ENCODE peak calls at places on chromosome 10, in four cellular contexts. X is GM12878, R is A549, D is HepG2. G is an unnamed sample.

GRCh38 chr10:62594093-62594520 is 210.4 kb upstream of the ADO start:
- DNase-seq in X (peak), R (peak), D (peak), G (peak)

GRCh38 chr10:77533156-77533886 is 104.3 kb downstream of the KCNMA1 start:
- DNase-seq in X (no peak), R (peak), D (no peak), G (no peak)

GRCh38 chr10:81248846-81249245 is 626.1 kb upstream of the NRG3 start:
- DNase-seq in X (no peak), R (no peak), D (no peak), G (no peak)

GRCh38 chr10:5040781-5041470 is 37.3 kb upstream of the AKR1C2 start:
- DNase-seq in X (no peak), R (no peak), D (peak), G (no peak)

GRCh38 chr10:2619472-2619871 is 447.9 kb upstream of the PFKP start:
- DNase-seq in X (no peak), R (peak), D (peak), G (peak)

GRCh38 chr10:115827180-115827579 is 445.8 kb downstream of the GFRA1 start:
- DNase-seq in X (no peak), R (no peak), D (no peak), G (no peak)

GRCh38 chr10:43230101-43230908 is 36.6 kb downstream of the RASGEF1A start:
- DNase-seq in X (no peak), R (no peak), D (no peak), G (no peak)

GRCh38 chr10:98242823-98243222 is 25.2 kb downstream of the LOXL4 start:
- DNase-seq in X (no peak), R (no peak), D (no peak), G (no peak)

GRCh38 chr10:42975005-42975493 is 101.8 kb upstream of the RET start:
- DNase-seq in X (no peak), R (no peak), D (no peak), G (no peak)

GRCh38 chr10:131735577-131735976 is 165.2 kb upstream of the PPP2R2D start:
- DNase-seq in X (no peak), R (no peak), D (no peak), G (no peak)

GRCh38 chr10:21495002-21495685 is 30.3 kb downstream of the SKIDA1 start:
- DNase-seq in X (no peak), R (no peak), D (peak), G (no peak)

GRCh38 chr10:3484306-3485187 is 300.5 kb downstream of the KLF6 start:
- DNase-seq in X (peak), R (no peak), D (no peak), G (no peak)

GRCh38 chr10:94938383-94938782 is at the start of gene CYP2C9:
- DNase-seq in X (no peak), R (no peak), D (peak), G (no peak)
- TF ChIP-seq CHD4 in X (no peak), R (no peak), D (no peak), G (no peak)

GRCh38 chr10:99304857-99305220 is 24.3 kb upstream of the CNNM1 start:
- DNase-seq in X (no peak), R (no peak), D (no peak), G (no peak)

DNA sequence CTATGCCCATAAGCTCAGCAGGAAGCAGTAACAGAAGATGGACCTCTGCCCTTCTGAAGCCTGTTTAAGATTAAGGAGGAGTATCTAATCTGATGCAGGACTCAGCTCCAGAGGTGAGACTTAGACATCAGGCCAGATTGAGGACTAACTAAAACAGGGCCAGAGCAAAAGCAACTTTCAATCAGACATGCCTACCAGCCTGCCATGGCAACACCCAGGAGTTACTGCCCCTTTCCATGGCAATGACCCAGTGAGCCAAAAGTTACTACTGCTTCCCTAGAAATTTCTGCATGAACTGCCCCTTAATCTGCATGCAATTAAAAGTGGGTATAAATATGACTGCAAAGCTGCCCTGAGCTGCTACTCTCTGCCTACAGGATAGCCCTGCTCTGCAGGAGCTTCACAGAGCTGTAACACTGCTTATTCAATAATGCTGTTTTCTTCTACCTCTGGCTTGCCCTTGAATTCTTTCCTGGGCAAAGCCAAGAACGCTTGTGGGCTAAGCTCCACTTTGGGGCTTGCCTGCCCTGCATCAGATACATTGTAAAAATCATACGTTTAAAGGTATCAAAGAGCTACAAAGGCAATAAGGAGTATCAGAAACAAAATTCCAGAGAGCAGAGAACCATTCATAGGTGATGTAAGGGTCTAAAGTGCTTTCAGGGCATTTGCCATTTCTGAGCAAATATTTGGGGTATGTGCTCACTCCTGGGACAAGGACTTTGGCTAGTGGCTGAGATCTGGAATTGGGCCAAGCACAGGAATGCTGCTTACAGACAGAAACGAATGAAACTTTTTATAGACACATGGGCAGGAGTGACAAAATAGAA is 24.9 kb upstream of the CNNM1 start:
- DNase-seq in X (no peak), R (no peak), D (peak), G (no peak)
- TF ChIP-seq RFX5 in X (no peak), R (no peak), D (no peak), G (no peak)

GRCh38 chr10:100579691-100580090 is 43.9 kb downstream of the HIF1AN start:
- DNase-seq in X (no peak), R (no peak), D (no peak), G (no peak)
- TF ChIP-seq CHD4 in X (no peak), R (no peak), D (no peak), G (no peak)

GRCh38 chr10:6250745-6251144 is 48.0 kb downstream of the PFKFB3 start:
- DNase-seq in X (no peak), R (no peak), D (no peak), G (no peak)

GRCh38 chr10:6254200-6254599 is 51.5 kb downstream of the PFKFB3 start:
- DNase-seq in X (no peak), R (no peak), D (no peak), G (no peak)

GRCh38 chr10:6259153-6259552 is 56.4 kb downstream of the PFKFB3 start:
- DNase-seq in X (no peak), R (no peak), D (no peak), G (no peak)

GRCh38 chr10:6256439-6256838 is 53.7 kb downstream of the PFKFB3 start:
- DNase-seq in X (no peak), R (no peak), D (no peak), G (no peak)

DNA sequence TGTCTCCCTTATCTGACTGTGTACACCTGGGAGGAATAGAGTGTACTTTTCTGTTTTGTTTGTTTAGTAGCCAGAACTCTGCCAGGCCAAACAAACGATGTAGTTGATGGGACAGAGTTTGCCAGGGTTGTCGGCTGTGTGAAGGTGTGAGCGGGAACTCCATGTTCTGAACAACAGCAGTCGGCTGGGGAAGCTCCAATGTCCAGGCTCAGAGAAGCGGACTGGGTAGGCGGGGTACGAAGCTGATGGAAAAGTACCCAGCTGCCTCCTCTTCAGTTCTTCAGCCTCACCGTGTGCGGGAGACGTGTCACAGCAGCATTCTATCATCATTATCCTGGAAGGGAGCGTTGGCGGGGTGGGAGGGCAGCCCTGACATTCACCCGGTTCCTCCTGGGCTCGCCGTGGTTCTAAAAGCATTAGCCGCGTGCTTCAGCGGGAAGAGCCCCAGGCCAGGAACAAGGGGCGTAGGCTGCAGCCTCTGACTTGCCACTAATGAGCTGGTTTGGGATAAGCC is 52.9 kb downstream of the PFKFB3 start:
- DNase-seq in X (no peak), R (no peak), D (no peak), G (no peak)
- TF ChIP-seq RFX5 in X (no peak), R (no peak), D (no peak), G (no peak)

GRCh38 chr10:101897633-101898032 is 54.0 kb upstream of the KCNIP2 start:
- DNase-seq in X (no peak), R (no peak), D (no peak), G (no peak)
- TF ChIP-seq CHD4 in X (no peak), R (no peak), D (no peak), G (no peak)

DNA sequence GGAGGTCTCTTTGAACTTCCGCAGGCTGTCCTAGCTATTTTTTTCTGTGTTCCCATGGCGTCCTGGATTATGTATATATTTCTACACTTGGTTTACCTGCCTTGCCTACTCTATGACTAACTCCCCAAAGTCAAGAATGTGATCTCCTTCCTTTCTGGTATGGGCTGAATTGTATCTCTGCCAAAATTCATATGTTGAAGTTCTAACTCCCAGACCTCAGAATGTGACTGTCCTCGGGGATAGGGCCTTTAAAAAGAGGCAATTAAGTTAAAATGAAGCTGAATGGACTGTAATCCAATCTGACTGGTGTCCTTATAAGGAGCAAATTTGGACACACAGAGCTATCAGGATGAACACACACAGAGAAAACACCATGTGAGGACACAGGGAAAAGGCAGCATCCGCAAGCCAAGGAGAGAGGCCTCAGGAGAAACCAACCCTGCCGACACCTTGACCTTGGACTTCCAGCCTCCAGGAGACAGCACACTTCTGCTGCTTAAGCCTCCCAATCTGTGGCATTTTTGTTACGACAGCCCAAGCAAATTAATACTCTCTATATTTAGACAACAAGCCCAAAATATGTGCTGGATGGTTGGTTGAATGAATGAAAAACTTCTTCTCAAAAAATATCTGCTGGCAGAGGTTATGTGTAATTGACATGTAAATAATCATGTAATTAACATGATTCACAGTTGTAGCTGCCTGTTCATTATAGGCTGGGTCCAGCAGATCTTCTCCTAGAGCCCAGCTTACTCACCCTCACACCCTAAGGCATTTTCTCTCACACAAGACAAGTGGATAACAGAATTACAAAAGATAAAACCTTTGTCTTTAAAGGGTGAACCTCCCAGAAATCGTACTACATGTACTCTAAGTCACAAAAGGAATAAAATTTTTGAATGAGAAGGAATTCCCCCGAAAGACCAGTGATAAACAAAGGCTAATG is 123.7 kb downstream of the CUBN start:
- DNase-seq in X (no peak), R (no peak), D (no peak), G (no peak)
- TF ChIP-seq RFX5 in X (no peak), R (no peak), D (no peak), G (no peak)